ENCODE peak calls at places on chromosomes 7 and 10, in eight cellular contexts. Y is stomach, X is Peyer's patch, Q is psoas muscle, J is heart left ventricle, W is H1, S is mammary epithelial cell, G is thyroid gland. L is an unnamed sample. For H3K4me1, the result is how much of the 10 kb centered on the place peaks cover.

GRCh38 chr10:47306429-47307210 is 6.6 kb downstream of the GDF10 start:
- DNase-seq in W (no peak), X (no peak), Y (no peak), Q (no peak), G (no peak), S (no peak), J (no peak), L (no peak)

GRCh38 chr10:30219977-30220751 is 128.9 kb downstream of the MTPAP start:
- DNase-seq in Q (no peak), Y (no peak), J (no peak), G (peak), X (no peak), W (no peak), S (peak), L (no peak)

GRCh38 chr7:22093003-22093402 is 147.3 kb upstream of the CDCA7L start:
- DNase-seq in S (no peak), Y (no peak), G (no peak), W (no peak), X (no peak), J (no peak), Q (no peak), L (no peak)

GRCh38 chr7:110764852-110765251 is 326.1 kb upstream of the LRRN3 start:
- DNase-seq in G (no peak), S (no peak), W (no peak), X (no peak), Q (no peak), Y (no peak), J (no peak), L (no peak)

GRCh38 chr7:3326246-3326645 is 25.2 kb downstream of the SDK1 start:
- DNase-seq in S (no peak), Y (no peak), W (no peak), J (no peak), X (no peak), Q (no peak), G (no peak), L (no peak)

GRCh38 chr10:44930904-44931620 is 19.9 kb downstream of the TMEM72 start:
- DNase-seq in W (peak), X (no peak), J (no peak), Y (no peak), G (no peak), S (no peak), Q (no peak), L (no peak)

GRCh38 chr7:56028942-56029630 is 22.2 kb downstream of the PSPH start:
- DNase-seq in Y (no peak), G (no peak), X (no peak), S (no peak), Q (no peak), W (no peak), J (no peak), L (no peak)

GRCh38 chr10:112951349-112952281 is 1.6 kb downstream of the TCF7L2 start:
- DNase-seq in S (peak), G (peak), Y (peak), W (peak), X (peak), Q (peak), J (peak), L (peak)

GRCh38 chr7:90383879-90384278 is 19.4 kb upstream of the CLDN12 start:
- DNase-seq in X (no peak), J (no peak), G (no peak), W (no peak), Q (no peak), S (peak), Y (no peak), L (no peak)

GRCh38 chr10:30041394-30042105 is 17.8 kb downstream of the JCAD start:
- DNase-seq in Q (no peak), J (no peak), G (no peak), Y (no peak), S (no peak), X (no peak), W (no peak), L (no peak)

GRCh38 chr7:55522268-55522902 is 49.9 kb downstream of the VOPP1 start:
- DNase-seq in G (no peak), S (no peak), Q (no peak), W (no peak), J (no peak), X (peak), Y (peak), L (no peak)

GRCh38 chr7:106891545-106892410 is 26.7 kb downstream of the PIK3CG start:
- DNase-seq in G (no peak), X (no peak), Q (no peak), S (no peak), Y (no peak), W (no peak), J (no peak), L (no peak)

GRCh38 chr10:74799840-74800239 is 26.6 kb upstream of the KAT6B start:
- DNase-seq in Y (no peak), G (no peak), J (no peak), S (peak), Q (no peak), X (no peak), W (no peak), L (no peak)

GRCh38 chr10:132395704-132396494 is 1.1 kb upstream of the PWWP2B start:
- DNase-seq in X (peak), Y (peak), W (peak), G (peak), Q (peak), S (no peak), J (peak), L (peak)

GRCh38 chr7:106914018-106914607 is 49.0 kb downstream of the PIK3CG start:
- DNase-seq in J (no peak), Y (no peak), S (no peak), Q (no peak), G (no peak), X (no peak), W (no peak), L (no peak)

GRCh38 chr10:93080350-93081046 is 6.8 kb downstream of the CYP26A1 start:
- DNase-seq in X (peak), J (no peak), G (peak), W (peak), S (no peak), Y (peak), Q (no peak), L (peak)

GRCh38 chr7:154913645-154914579 is 89.0 kb downstream of the PAXIP1 start:
- DNase-seq in Y (peak), S (peak), Q (peak), J (peak), W (peak), X (peak), G (peak), L (peak)

GRCh38 chr10:75272896-75273295 is 37.1 kb upstream of the COMTD1 start:
- DNase-seq in X (peak), S (no peak), Y (peak), Q (no peak), W (no peak), G (no peak), J (no peak), L (no peak)

GRCh38 chr7:665751-666453 is 60.6 kb upstream of the DNAAF5 start:
- DNase-seq in Y (no peak), X (no peak), Q (no peak), J (peak), G (no peak), S (no peak), W (peak), L (no peak)

GRCh38 chr7:48421357-48421756 is 250.1 kb downstream of the ABCA13 start:
- DNase-seq in Y (no peak), G (no peak), W (no peak), X (no peak), S (peak), J (no peak), Q (no peak), L (no peak)

GRCh38 chr10:3755440-3756359 is 29.3 kb downstream of the KLF6 start:
- DNase-seq in Y (no peak), W (no peak), G (no peak), Q (no peak), J (peak), X (peak), S (no peak), L (no peak)

GRCh38 chr10:43731486-43731885 is 82.8 kb upstream of the ZNF32 start:
- DNase-seq in W (no peak), X (no peak), Q (no peak), S (no peak), Y (no peak), J (no peak), G (no peak), L (no peak)

GRCh38 chr7:76126632-76127031 is 75.1 kb upstream of the SRRM3 start:
- DNase-seq in X (no peak), Q (no peak), W (no peak), S (no peak), G (no peak), Y (no peak), J (no peak), L (no peak)

GRCh38 chr7:40673285-40673684 is 538.5 kb downstream of the SUGCT start:
- DNase-seq in S (peak), J (no peak), X (no peak), Y (no peak), W (no peak), G (no peak), Q (no peak), L (no peak)

GRCh38 chr10:133379152-133379800 is at the start of gene PAOX:
- DNase-seq in X (peak), W (peak), G (peak), S (peak), Q (peak), J (peak), Y (peak), L (peak)

GRCh38 chr10:103752680-103753248 is 102.6 kb downstream of the SH3PXD2A start:
- DNase-seq in J (no peak), G (no peak), Q (peak), W (peak), S (no peak), X (peak), Y (peak), L (no peak)

GRCh38 chr10:126595160-126595559 is 75.3 kb downstream of the C10orf90 start:
- DNase-seq in G (no peak), X (no peak), W (no peak), Y (no peak), S (no peak), Q (no peak), J (no peak), L (no peak)

GRCh38 chr10:48494611-48495010 is 110.3 kb downstream of the ARHGAP22 start:
- DNase-seq in Q (no peak), Y (peak), X (peak), G (no peak), J (no peak), S (no peak), W (no peak), L (no peak)

GRCh38 chr10:131946321-131946751 is 35.4 kb downstream of the BNIP3 start:
- DNase-seq in G (no peak), S (no peak), Q (no peak), J (no peak), W (no peak), X (no peak), Y (no peak), L (no peak)

GRCh38 chr7:30799206-30799975 is 28.2 kb downstream of the MINDY4 start:
- DNase-seq in J (peak), Y (no peak), G (no peak), W (peak), Q (peak), S (peak), X (no peak), L (no peak)

GRCh38 chr7:70183278-70183677 is 585.0 kb downstream of the AUTS2 start:
- DNase-seq in J (no peak), S (no peak), X (peak), W (no peak), Y (no peak), Q (no peak), G (no peak), L (no peak)

DNA sequence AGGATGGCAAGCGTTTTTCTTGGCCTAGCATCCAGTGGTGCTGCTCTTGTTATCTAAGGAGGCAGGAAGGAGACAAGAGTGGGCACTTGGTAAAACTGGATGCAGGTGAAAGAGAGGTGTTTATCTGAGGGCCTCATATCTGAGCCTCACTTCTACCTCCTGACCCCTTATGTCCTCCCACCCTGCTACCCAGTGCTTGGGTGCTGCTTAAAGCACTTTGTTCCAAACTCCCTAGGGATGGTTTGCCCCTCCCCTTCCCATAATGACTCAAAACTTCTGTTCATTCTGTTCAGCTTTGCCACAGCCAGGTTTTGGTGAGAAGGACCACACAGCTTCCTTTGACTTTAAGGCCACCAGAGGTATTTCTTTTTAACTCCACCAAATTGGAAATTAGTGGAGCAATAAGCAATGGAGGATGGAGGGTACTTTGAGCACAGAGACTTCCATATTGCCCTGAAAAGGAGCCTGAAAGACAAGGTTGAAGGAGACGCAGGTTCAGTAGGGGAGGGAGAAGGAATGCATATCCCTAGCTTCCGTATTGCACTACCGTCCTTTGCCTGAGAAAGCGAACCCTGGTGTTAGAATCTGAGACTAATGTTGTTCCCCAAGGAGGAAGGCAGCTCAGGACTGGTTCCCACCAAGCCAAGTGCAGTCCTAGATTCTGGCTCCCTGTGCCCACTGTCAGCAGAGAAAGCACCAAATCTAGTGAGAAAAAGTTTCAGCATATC is 30.1 kb downstream of the ENTPD1 start:
- DNase-seq in G (no peak), S (no peak), X (no peak), Q (no peak), J (no peak), Y (no peak), W (no peak), L (no peak)
- H3K4me3 ChIP-seq in G (no peak), S (no peak), X (no peak), Q (no peak), J (no peak), Y (no peak), W (no peak), L (no peak)

GRCh38 chr10:78907458-78908211 is 161.1 kb upstream of the ZMIZ1 start:
- DNase-seq in X (peak), J (no peak), Y (peak), S (no peak), Q (no peak), W (no peak), G (no peak), L (no peak)

GRCh38 chr10:78910886-78911285 is 157.9 kb upstream of the ZMIZ1 start:
- DNase-seq in Y (no peak), S (no peak), W (no peak), J (no peak), G (no peak), X (peak), Q (peak), L (no peak)

GRCh38 chr10:78910476-78910875 is 158.3 kb upstream of the ZMIZ1 start:
- DNase-seq in Y (no peak), Q (no peak), S (no peak), J (no peak), G (no peak), W (no peak), X (peak), L (no peak)

GRCh38 chr10:78910021-78910420 is 158.7 kb upstream of the ZMIZ1 start:
- DNase-seq in Q (peak), S (no peak), X (peak), J (no peak), W (no peak), G (no peak), Y (no peak), L (no peak)

DNA sequence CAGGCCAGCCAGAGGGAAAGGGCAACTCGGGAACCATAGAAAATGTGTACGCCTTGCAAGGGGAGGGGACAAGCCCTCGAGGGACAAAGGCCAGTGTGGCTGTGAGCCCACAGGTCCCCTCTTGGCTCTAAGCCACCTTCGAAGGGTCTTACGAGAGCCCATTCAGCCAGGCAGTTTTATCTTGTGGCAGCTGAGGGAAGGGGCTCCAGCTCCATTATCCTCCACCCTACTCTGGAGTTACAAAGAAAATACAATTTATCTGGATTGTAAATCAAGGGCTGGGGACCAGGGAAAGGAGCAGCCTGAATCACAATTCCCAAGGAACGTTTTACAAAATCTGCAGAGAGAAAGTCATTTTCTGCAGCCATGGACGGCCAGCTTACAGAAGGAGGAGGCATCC is 159.5 kb upstream of the ZMIZ1 start:
- DNase-seq in Y (no peak), W (no peak), X (peak), J (no peak), G (no peak), S (no peak), Q (no peak), L (no peak)
- TF ChIP-seq CTCF in Y (no peak), W (no peak), X (no peak), J (no peak), G (no peak), S (no peak), Q (no peak), L (no peak)

GRCh38 chr7:97798036-97799019 is 66.4 kb downstream of the TAC1 start:
- DNase-seq in G (no peak), W (no peak), S (no peak), J (no peak), Y (no peak), Q (no peak), X (peak), L (no peak)

DNA sequence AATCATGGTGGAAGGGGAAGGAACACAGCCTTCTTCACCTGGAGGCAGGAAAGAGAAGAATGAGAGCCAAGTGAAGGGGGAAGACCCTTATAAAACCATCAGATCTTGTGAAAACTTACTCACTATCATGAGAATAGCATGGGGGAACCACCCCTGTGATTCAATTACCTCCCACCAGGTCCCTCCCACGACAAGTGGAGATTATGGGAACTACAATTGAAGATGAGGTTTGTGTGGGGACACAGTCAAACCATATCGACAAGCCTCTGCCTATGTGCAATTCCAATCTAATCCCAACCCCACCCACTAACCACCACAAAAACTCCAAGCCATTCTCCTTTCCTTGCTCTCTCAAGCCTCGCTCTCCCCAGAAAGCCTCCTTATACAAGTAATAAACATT is 69.2 kb downstream of the TAC1 start:
- DNase-seq in S (no peak), J (no peak), Y (no peak), X (no peak), G (no peak), W (no peak), Q (no peak), L (no peak)
- H3K4me1 ChIP-seq in S (under half), J (under half), Y (under half), X (under half), G (under half), W (under half), Q (under half), L (under half)

GRCh38 chr7:87330942-87331341 is 14.5 kb upstream of the CROT start:
- DNase-seq in Y (no peak), J (no peak), X (no peak), Q (no peak), W (no peak), G (no peak), S (no peak), L (no peak)
- H3K4me3 ChIP-seq in Y (no peak), J (no peak), X (no peak), Q (no peak), W (no peak), G (no peak), S (no peak), L (no peak)

GRCh38 chr7:23454880-23455526 is 15.3 kb downstream of the IGF2BP3 start:
- DNase-seq in J (no peak), Y (no peak), X (no peak), S (no peak), G (no peak), Q (no peak), W (no peak), L (no peak)

GRCh38 chr7:23449941-23450340 is 20.4 kb downstream of the IGF2BP3 start:
- DNase-seq in Q (no peak), J (no peak), Y (no peak), W (no peak), S (no peak), G (no peak), X (no peak), L (no peak)

GRCh38 chr7:23445326-23445725 is 25.0 kb downstream of the IGF2BP3 start:
- DNase-seq in Y (no peak), X (no peak), J (no peak), W (no peak), Q (no peak), S (no peak), G (no peak), L (no peak)

GRCh38 chr7:23456093-23456492 is 14.2 kb downstream of the IGF2BP3 start:
- DNase-seq in J (no peak), X (no peak), W (no peak), S (no peak), Y (no peak), G (no peak), Q (no peak), L (no peak)

GRCh38 chr7:23450518-23450917 is 19.8 kb downstream of the IGF2BP3 start:
- DNase-seq in S (no peak), J (no peak), X (no peak), W (no peak), Q (no peak), Y (no peak), G (no peak), L (no peak)
- TF ChIP-seq CTCF in S (no peak), J (no peak), X (no peak), W (no peak), Q (no peak), Y (no peak), G (no peak), L (no peak)

GRCh38 chr7:101820703-101821102 is 3.3 kb downstream of the CUX1 start:
- DNase-seq in W (no peak), S (no peak), Y (no peak), J (no peak), X (no peak), G (no peak), Q (no peak), L (no peak)
- H3K4me1 ChIP-seq in W (under half), S (under half), Y (under half), J (half or more), X (under half), G (half or more), Q (under half), L (under half)

DNA sequence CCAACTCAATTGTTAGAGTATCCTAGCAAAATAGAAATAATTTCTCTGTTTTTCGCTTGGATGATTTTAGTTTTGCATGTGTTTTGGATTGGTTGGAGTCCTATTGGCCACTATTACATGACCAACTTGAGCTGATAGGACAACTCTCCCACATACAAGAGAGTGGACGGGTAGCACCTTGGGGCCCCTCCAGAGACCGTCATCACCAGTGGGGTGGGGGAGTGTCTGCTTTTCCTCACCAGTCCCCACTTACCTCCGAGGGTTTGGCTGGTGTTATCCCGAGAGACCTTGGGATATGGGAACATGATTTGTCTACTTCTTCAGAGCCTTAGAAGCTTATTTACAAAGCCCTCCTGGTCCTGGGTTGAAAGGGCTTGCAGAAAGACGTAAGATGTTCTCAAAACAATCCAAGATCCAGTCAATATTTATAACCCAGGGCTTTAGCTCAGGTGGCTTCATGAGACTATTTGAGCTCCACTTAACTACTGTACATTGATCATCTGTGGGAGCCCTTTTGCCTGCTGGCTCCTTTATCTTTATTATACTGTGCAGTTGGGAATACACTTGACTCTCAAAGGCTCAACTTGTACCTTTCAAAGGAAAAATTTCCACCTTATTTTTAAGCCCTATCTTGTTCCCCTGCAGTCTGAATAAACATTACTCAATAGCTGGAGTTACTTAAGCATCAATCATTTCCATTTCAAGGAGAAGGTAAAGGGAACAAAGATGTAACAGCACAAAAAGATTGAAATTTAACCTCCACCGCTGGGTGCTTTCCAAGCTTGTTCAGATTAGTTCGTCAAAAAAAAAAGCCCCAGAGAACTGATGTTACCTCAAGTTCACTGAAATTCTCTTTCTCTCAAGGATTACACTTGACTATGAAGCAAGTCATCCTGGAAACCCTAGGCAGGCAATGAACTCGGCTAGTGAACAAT is 119.7 kb downstream of the WDR11 start:
- DNase-seq in S (no peak), W (no peak), J (no peak), G (no peak), X (no peak), Y (no peak), Q (no peak), L (no peak)
- H3K4me3 ChIP-seq in S (no peak), W (no peak), J (no peak), G (no peak), X (no peak), Y (no peak), Q (no peak), L (no peak)

GRCh38 chr10:121974535-121975294 is at the start of gene NSMCE4A:
- DNase-seq in Q (peak), X (peak), S (peak), Y (peak), W (peak), G (peak), J (peak), L (peak)
- TF ChIP-seq CTCF in Q (no peak), X (peak), S (peak), Y (no peak), W (peak), G (peak), J (no peak), L (peak)